ENCODE peak calls at places on chromosomes 1 and 21, in six cellular contexts. One of them, this sample, is unnamed.

GRCh38 chr1:13808729-13809131 is 108.7 kb downstream of the PRDM2 start:
- DNase-seq in mammary epithelial cell: peak; percentile 9
- DNase-seq in heart right ventricle: peak; percentile 23
- DNase-seq in brain microvascular endothelial cell: peak; percentile 45
- DNase-seq in AG10803: peak; percentile 59
- DNase-seq in ovary: peak; percentile 83
- DNase-seq in this sample: no peak

GRCh38 chr1:209802780-209803152 is 3.2 kb downstream of the IRF6 start:
- DNase-seq in mammary epithelial cell: peak; percentile 72
- DNase-seq in heart right ventricle: no peak
- DNase-seq in brain microvascular endothelial cell: no peak
- DNase-seq in AG10803: no peak
- DNase-seq in ovary: no peak
- DNase-seq in this sample: no peak

GRCh38 chr1:26790551-26790953 is 2.8 kb downstream of the PIGV start:
- DNase-seq in mammary epithelial cell: no peak
- DNase-seq in heart right ventricle: no peak
- DNase-seq in brain microvascular endothelial cell: no peak
- DNase-seq in AG10803: peak; percentile 22
- DNase-seq in ovary: no peak
- DNase-seq in this sample: no peak

GRCh38 chr1:117239467-117239866 is 28.7 kb upstream of the VTCN1 start:
- DNase-seq in mammary epithelial cell: no peak
- DNase-seq in heart right ventricle: no peak
- DNase-seq in brain microvascular endothelial cell: no peak
- DNase-seq in AG10803: no peak
- DNase-seq in ovary: no peak
- DNase-seq in this sample: no peak

GRCh38 chr1:154970631-154971340 is at the start of gene SHC1:
- DNase-seq in mammary epithelial cell: peak; percentile 92
- DNase-seq in heart right ventricle: peak; percentile 94
- DNase-seq in brain microvascular endothelial cell: peak; percentile 88
- DNase-seq in AG10803: peak; percentile 92
- DNase-seq in ovary: peak; percentile 96
- DNase-seq in this sample: no peak

GRCh38 chr1:214445201-214445600 is 106.2 kb downstream of the PTPN14 start:
- DNase-seq in mammary epithelial cell: no peak
- DNase-seq in heart right ventricle: no peak
- DNase-seq in brain microvascular endothelial cell: no peak
- DNase-seq in AG10803: peak; percentile 71
- DNase-seq in ovary: no peak
- DNase-seq in this sample: no peak

GRCh38 chr1:43678940-43679339 is 28.4 kb upstream of the ST3GAL3 start:
- DNase-seq in mammary epithelial cell: no peak
- DNase-seq in heart right ventricle: no peak
- DNase-seq in brain microvascular endothelial cell: no peak
- DNase-seq in AG10803: no peak
- DNase-seq in ovary: no peak
- DNase-seq in this sample: no peak

GRCh38 chr1:169508432-169509338 is 22.9 kb upstream of the SLC19A2 start:
- DNase-seq in mammary epithelial cell: no peak
- DNase-seq in heart right ventricle: no peak
- DNase-seq in brain microvascular endothelial cell: no peak
- DNase-seq in AG10803: no peak
- DNase-seq in ovary: no peak
- DNase-seq in this sample: no peak

GRCh38 chr1:186155594-186155993 is 219.5 kb downstream of the TPR start:
- DNase-seq in mammary epithelial cell: peak; percentile 71
- DNase-seq in heart right ventricle: peak; percentile 9
- DNase-seq in brain microvascular endothelial cell: peak; percentile 77
- DNase-seq in AG10803: peak; percentile 81
- DNase-seq in ovary: no peak
- DNase-seq in this sample: no peak

GRCh38 chr1:244231572-244232315 is 180.7 kb downstream of the ZBTB18 start:
- DNase-seq in mammary epithelial cell: peak; percentile 21
- DNase-seq in heart right ventricle: no peak
- DNase-seq in brain microvascular endothelial cell: no peak
- DNase-seq in AG10803: peak; percentile 29
- DNase-seq in ovary: peak; percentile 36
- DNase-seq in this sample: no peak

GRCh38 chr1:247115141-247115510 is 11.0 kb upstream of the ZNF669 start:
- DNase-seq in mammary epithelial cell: no peak
- DNase-seq in heart right ventricle: no peak
- DNase-seq in brain microvascular endothelial cell: no peak
- DNase-seq in AG10803: no peak
- DNase-seq in ovary: no peak
- DNase-seq in this sample: no peak

GRCh38 chr1:230861489-230861888 is 6.8 kb downstream of the C1orf198 start:
- DNase-seq in mammary epithelial cell: no peak
- DNase-seq in heart right ventricle: no peak
- DNase-seq in brain microvascular endothelial cell: no peak
- DNase-seq in AG10803: no peak
- DNase-seq in ovary: no peak
- DNase-seq in this sample: no peak

GRCh38 chr1:147771216-147772125 is 11.1 kb upstream of the GJA5 start:
- DNase-seq in mammary epithelial cell: peak; percentile 72
- DNase-seq in heart right ventricle: peak; percentile 79
- DNase-seq in brain microvascular endothelial cell: no peak
- DNase-seq in AG10803: no peak
- DNase-seq in ovary: no peak
- DNase-seq in this sample: no peak

GRCh38 chr1:223732993-223733798 is 20.9 kb downstream of the CAPN2 start:
- DNase-seq in mammary epithelial cell: no peak
- DNase-seq in heart right ventricle: peak; percentile 47
- DNase-seq in brain microvascular endothelial cell: peak; percentile 47
- DNase-seq in AG10803: no peak
- DNase-seq in ovary: no peak
- DNase-seq in this sample: no peak

GRCh38 chr1:223727541-223727940 is 15.2 kb downstream of the CAPN2 start:
- DNase-seq in mammary epithelial cell: no peak
- DNase-seq in heart right ventricle: no peak
- DNase-seq in brain microvascular endothelial cell: no peak
- DNase-seq in AG10803: peak; percentile 54
- DNase-seq in ovary: no peak
- DNase-seq in this sample: no peak

GRCh38 chr1:223731076-223731770 is 18.9 kb downstream of the CAPN2 start:
- DNase-seq in mammary epithelial cell: no peak
- DNase-seq in heart right ventricle: peak; percentile 66
- DNase-seq in brain microvascular endothelial cell: peak; percentile 80
- DNase-seq in AG10803: peak; percentile 67
- DNase-seq in ovary: peak; percentile 84
- DNase-seq in this sample: no peak

GRCh38 chr1:223730471-223730870 is 18.1 kb downstream of the CAPN2 start:
- DNase-seq in mammary epithelial cell: no peak
- DNase-seq in heart right ventricle: no peak
- DNase-seq in brain microvascular endothelial cell: no peak
- DNase-seq in AG10803: peak; percentile 53
- DNase-seq in ovary: no peak
- DNase-seq in this sample: no peak

GRCh38 chr1:223729906-223730305 is 17.6 kb downstream of the CAPN2 start:
- DNase-seq in mammary epithelial cell: no peak
- DNase-seq in heart right ventricle: no peak
- DNase-seq in brain microvascular endothelial cell: no peak
- DNase-seq in AG10803: no peak
- DNase-seq in ovary: no peak
- DNase-seq in this sample: no peak
- TF ChIP-seq CTCF in mammary epithelial cell: no peak
- TF ChIP-seq CTCF in heart right ventricle: no peak
- TF ChIP-seq CTCF in brain microvascular endothelial cell: no peak
- TF ChIP-seq CTCF in AG10803: no peak
- TF ChIP-seq CTCF in ovary: no peak
- TF ChIP-seq CTCF in this sample: no peak

GRCh38 chr1:85344256-85344694 is 67.8 kb upstream of the BCL10 start:
- DNase-seq in mammary epithelial cell: peak; percentile 33
- DNase-seq in heart right ventricle: no peak
- DNase-seq in brain microvascular endothelial cell: peak; percentile 67
- DNase-seq in AG10803: peak; percentile 64
- DNase-seq in ovary: no peak
- DNase-seq in this sample: no peak
- TF ChIP-seq CTCF in mammary epithelial cell: peak; percentile 61
- TF ChIP-seq CTCF in heart right ventricle: peak; percentile 48
- TF ChIP-seq CTCF in brain microvascular endothelial cell: peak; percentile 90
- TF ChIP-seq CTCF in AG10803: peak; percentile 70
- TF ChIP-seq CTCF in ovary: no peak
- TF ChIP-seq CTCF in this sample: no peak

GRCh38 chr1:114286960-114287359 is 133.3 kb upstream of the SYT6 start:
- DNase-seq in mammary epithelial cell: no peak
- DNase-seq in heart right ventricle: no peak
- DNase-seq in brain microvascular endothelial cell: no peak
- DNase-seq in AG10803: no peak
- DNase-seq in ovary: no peak
- DNase-seq in this sample: no peak
- TF ChIP-seq CTCF in mammary epithelial cell: no peak
- TF ChIP-seq CTCF in heart right ventricle: no peak
- TF ChIP-seq CTCF in brain microvascular endothelial cell: no peak
- TF ChIP-seq CTCF in AG10803: no peak
- TF ChIP-seq CTCF in ovary: no peak
- TF ChIP-seq CTCF in this sample: no peak

DNA sequence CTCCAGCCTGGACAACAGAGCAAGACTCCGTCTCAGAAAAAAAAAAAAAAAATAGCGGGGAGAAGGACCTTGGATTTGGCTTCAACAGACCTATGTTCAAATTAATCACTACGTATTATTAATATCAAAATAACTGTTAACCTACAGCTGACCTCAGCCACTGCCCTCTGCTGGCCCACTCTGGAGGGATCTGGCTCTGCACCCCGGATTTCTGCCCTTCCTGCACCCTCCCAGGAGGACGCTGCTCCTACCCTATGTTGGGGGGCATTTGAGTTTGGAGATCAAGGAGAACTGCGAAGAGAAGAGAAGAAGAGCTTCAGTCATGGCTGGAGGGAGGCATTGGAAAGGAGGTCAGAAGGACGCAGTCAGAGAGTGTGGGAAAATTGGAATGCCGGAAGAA is 96.7 kb downstream of the PSMG1 start:
- DNase-seq in mammary epithelial cell: no peak
- DNase-seq in heart right ventricle: no peak
- DNase-seq in brain microvascular endothelial cell: no peak
- DNase-seq in AG10803: no peak
- DNase-seq in ovary: no peak
- DNase-seq in this sample: no peak
- TF ChIP-seq CTCF in mammary epithelial cell: no peak
- TF ChIP-seq CTCF in heart right ventricle: no peak
- TF ChIP-seq CTCF in brain microvascular endothelial cell: peak; percentile 57
- TF ChIP-seq CTCF in AG10803: peak; percentile 10
- TF ChIP-seq CTCF in ovary: no peak
- TF ChIP-seq CTCF in this sample: no peak

DNA sequence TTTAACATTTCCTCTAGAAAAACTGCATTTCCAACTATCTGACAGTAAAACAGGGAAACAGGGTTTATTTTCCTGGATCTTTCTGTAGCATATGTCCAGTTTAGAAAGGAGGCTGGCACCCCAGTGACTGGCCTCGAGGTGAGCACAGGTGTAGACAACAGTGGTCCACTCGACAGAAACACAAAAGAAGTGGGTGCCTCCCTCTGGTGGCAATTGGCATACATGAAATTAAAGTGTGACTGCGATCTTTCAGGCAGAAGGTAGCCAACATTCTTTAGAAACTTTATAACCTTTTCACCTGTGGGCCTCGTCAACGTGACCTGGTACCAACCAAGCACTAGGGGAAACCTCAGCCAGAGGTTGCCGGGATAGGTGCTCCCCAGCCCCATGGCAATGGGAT is 44.0 kb downstream of the PCP4 start:
- DNase-seq in mammary epithelial cell: no peak
- DNase-seq in heart right ventricle: no peak
- DNase-seq in brain microvascular endothelial cell: no peak
- DNase-seq in AG10803: no peak
- DNase-seq in ovary: no peak
- DNase-seq in this sample: no peak
- TF ChIP-seq CTCF in mammary epithelial cell: no peak
- TF ChIP-seq CTCF in heart right ventricle: peak; percentile 13
- TF ChIP-seq CTCF in brain microvascular endothelial cell: no peak
- TF ChIP-seq CTCF in AG10803: no peak
- TF ChIP-seq CTCF in ovary: no peak
- TF ChIP-seq CTCF in this sample: no peak

GRCh38 chr1:25619101-25619890 is 2.7 kb downstream of the MAN1C1 start:
- DNase-seq in mammary epithelial cell: no peak
- DNase-seq in heart right ventricle: peak; percentile 45
- DNase-seq in brain microvascular endothelial cell: no peak
- DNase-seq in AG10803: no peak
- DNase-seq in ovary: peak; percentile 71
- DNase-seq in this sample: no peak
- TF ChIP-seq CTCF in mammary epithelial cell: peak; percentile 45
- TF ChIP-seq CTCF in heart right ventricle: peak; percentile 87
- TF ChIP-seq CTCF in brain microvascular endothelial cell: peak; percentile 91
- TF ChIP-seq CTCF in AG10803: peak; percentile 62
- TF ChIP-seq CTCF in ovary: peak; percentile 84
- TF ChIP-seq CTCF in this sample: peak; percentile 54

GRCh38 chr1:3504151-3504822 is 49.8 kb downstream of the ARHGEF16 start:
- DNase-seq in mammary epithelial cell: peak; percentile 51
- DNase-seq in heart right ventricle: no peak
- DNase-seq in brain microvascular endothelial cell: peak; percentile 93
- DNase-seq in AG10803: peak; percentile 94
- DNase-seq in ovary: no peak
- DNase-seq in this sample: no peak
- TF ChIP-seq CTCF in mammary epithelial cell: no peak
- TF ChIP-seq CTCF in heart right ventricle: no peak
- TF ChIP-seq CTCF in brain microvascular endothelial cell: no peak
- TF ChIP-seq CTCF in AG10803: no peak
- TF ChIP-seq CTCF in ovary: no peak
- TF ChIP-seq CTCF in this sample: no peak